ENCODE peak calls at places on chromosomes 13 and 19, in eight cellular contexts. C, W, A, G, P, T, I and X are unnamed samples.

GRCh38 chr19:39590265-39590664 is 12.1 kb upstream of the LGALS13 start:
- DNase-seq in C (no peak), W (peak; percentile 81), A (peak; percentile 5), G (no peak), P (no peak), T (peak; percentile 61), I (no peak), X (no peak)

GRCh38 chr13:112732679-112733078 is 42.8 kb downstream of the ATP11A start:
- DNase-seq in C (no peak), W (no peak), A (no peak), G (no peak), P (no peak), T (no peak), I (no peak), X (no peak)

GRCh38 chr13:35252536-35253205 is 223.8 kb downstream of the MAB21L1 start:
- DNase-seq in C (no peak), W (no peak), A (no peak), G (no peak), P (no peak), T (no peak), I (no peak), X (no peak)

GRCh38 chr19:45091031-45091918 is 1.7 kb upstream of the PPP1R37 start:
- DNase-seq in C (peak; percentile 98), W (peak; percentile 100), A (peak; percentile 99), G (peak; percentile 99), P (peak; percentile 83), T (peak; percentile 100), I (peak; percentile 96), X (peak; percentile 94)

GRCh38 chr13:77810430-77810829 is 108.2 kb downstream of the EDNRB start:
- DNase-seq in C (no peak), W (no peak), A (peak; percentile 34), G (no peak), P (no peak), T (peak; percentile 50), I (no peak), X (no peak)

GRCh38 chr13:113192279-113192678 is 16.2 kb downstream of the PCID2 start:
- DNase-seq in C (no peak), W (no peak), A (peak; percentile 29), G (no peak), P (no peak), T (no peak), I (no peak), X (no peak)

GRCh38 chr13:26713341-26713740 is 47.2 kb downstream of the GPR12 start:
- DNase-seq in C (no peak), W (no peak), A (no peak), G (no peak), P (no peak), T (no peak), I (no peak), X (no peak)

GRCh38 chr13:43232144-43232840 is 208.9 kb downstream of the DNAJC15 start:
- DNase-seq in C (no peak), W (no peak), A (no peak), G (no peak), P (no peak), T (no peak), I (no peak), X (no peak)

GRCh38 chr19:36547001-36547732 is 19.1 kb upstream of the ZNF260 start:
- DNase-seq in C (no peak), W (no peak), A (peak; percentile 3), G (no peak), P (no peak), T (peak; percentile 34), I (no peak), X (no peak)

GRCh38 chr13:113491418-113491883 is 940 bp upstream of the DCUN1D2 start:
- DNase-seq in C (peak; percentile 45), W (peak; percentile 77), A (peak; percentile 14), G (peak; percentile 67), P (no peak), T (peak; percentile 76), I (peak; percentile 2), X (no peak)

GRCh38 chr13:97319088-97319487 is 97.0 kb downstream of the MBNL2 start:
- DNase-seq in C (peak; percentile 25), W (no peak), A (peak; percentile 54), G (peak; percentile 56), P (no peak), T (no peak), I (no peak), X (no peak)

DNA sequence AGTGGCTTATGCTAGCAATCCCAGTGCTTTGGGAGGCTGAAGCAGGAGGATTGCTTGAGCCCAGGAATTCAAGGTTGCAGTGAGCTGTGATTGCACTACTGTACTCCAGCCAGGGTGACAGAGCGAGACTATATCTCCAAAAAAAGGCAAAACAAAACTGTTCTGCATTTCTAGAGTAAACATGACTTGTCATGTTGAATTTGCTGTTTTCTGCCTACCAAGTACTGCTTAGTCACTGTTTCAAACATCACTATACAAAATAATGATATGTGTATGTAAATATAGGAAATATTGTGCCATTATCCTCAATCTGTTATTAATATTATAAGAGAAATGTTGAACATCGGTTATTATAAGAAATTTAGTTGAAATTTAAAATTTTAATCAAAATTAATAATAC is 9.2 kb downstream of the RFC3 start:
- DNase-seq in C (no peak), W (no peak), A (no peak), G (no peak), P (no peak), T (no peak), I (no peak), X (no peak)
- H3K36me3 ChIP-seq in C (peaks cover 45% of the 10 kb centered on the region), W (peaks cover 74% of the 10 kb centered on the region), A (peaks cover 6% of the 10 kb centered on the region), G (peaks cover 50% of the 10 kb centered on the region), P (peaks cover 13% of the 10 kb centered on the region), T (peaks cover 64% of the 10 kb centered on the region), I (peaks cover 13% of the 10 kb centered on the region), X (peaks cover 2% of the 10 kb centered on the region)

GRCh38 chr13:25468330-25469178 is 96.8 kb downstream of the ATP8A2 start:
- DNase-seq in C (no peak), W (peak; percentile 91), A (no peak), G (no peak), P (no peak), T (peak; percentile 73), I (no peak), X (no peak)
- H3K27me3 ChIP-seq in C (peaks cover 89% of the 10 kb centered on the region), W (peaks cover 32% of the 10 kb centered on the region), A (peaks cover 8% of the 10 kb centered on the region), G (peaks cover 7% of the 10 kb centered on the region), P (no peaks in the 10 kb centered on the region), T (peaks cover 22% of the 10 kb centered on the region), I (peaks cover 16% of the 10 kb centered on the region), X (peaks cover 6% of the 10 kb centered on the region)

GRCh38 chr13:104580931-104581330 is 1514.7 kb upstream of the SLC10A2 start:
- DNase-seq in C (no peak), W (no peak), A (no peak), G (no peak), P (no peak), T (no peak), I (no peak), X (no peak)

GRCh38 chr13:104584481-104584880 is 1518.3 kb upstream of the SLC10A2 start:
- DNase-seq in C (no peak), W (no peak), A (peak; percentile 58), G (no peak), P (no peak), T (no peak), I (no peak), X (no peak)

GRCh38 chr13:104592127-104592526 is 1525.9 kb upstream of the SLC10A2 start:
- DNase-seq in C (no peak), W (no peak), A (peak; percentile 76), G (no peak), P (no peak), T (no peak), I (no peak), X (peak; percentile 37)

GRCh38 chr13:104586010-104586746 is 1520.0 kb upstream of the SLC10A2 start:
- DNase-seq in C (no peak), W (no peak), A (peak; percentile 87), G (no peak), P (no peak), T (peak; percentile 6), I (no peak), X (no peak)
- H3K4me3 ChIP-seq in C (no peak overlapping the region), W (no peak overlapping the region), A (no peak overlapping the region), G (peak overlapping the region; percentile 54), P (no peak overlapping the region), T (no peak overlapping the region), I (no peak overlapping the region), X (no peak overlapping the region)

GRCh38 chr19:41203371-41203770 is 10.4 kb downstream of the CYP2S1 start:
- DNase-seq in C (no peak), W (no peak), A (no peak), G (no peak), P (no peak), T (no peak), I (no peak), X (no peak)

GRCh38 chr19:41193420-41194156 is 569 bp downstream of the CYP2S1 start:
- DNase-seq in C (no peak), W (peak; percentile 70), A (no peak), G (no peak), P (no peak), T (peak; percentile 47), I (no peak), X (no peak)

GRCh38 chr19:41195675-41196497 is 2.9 kb downstream of the CYP2S1 start:
- DNase-seq in C (no peak), W (no peak), A (peak; percentile 86), G (no peak), P (no peak), T (no peak), I (no peak), X (no peak)

GRCh38 chr19:41194157-41194552 is 1.1 kb downstream of the CYP2S1 start:
- DNase-seq in C (no peak), W (no peak), A (no peak), G (no peak), P (no peak), T (peak; percentile 56), I (no peak), X (no peak)

DNA sequence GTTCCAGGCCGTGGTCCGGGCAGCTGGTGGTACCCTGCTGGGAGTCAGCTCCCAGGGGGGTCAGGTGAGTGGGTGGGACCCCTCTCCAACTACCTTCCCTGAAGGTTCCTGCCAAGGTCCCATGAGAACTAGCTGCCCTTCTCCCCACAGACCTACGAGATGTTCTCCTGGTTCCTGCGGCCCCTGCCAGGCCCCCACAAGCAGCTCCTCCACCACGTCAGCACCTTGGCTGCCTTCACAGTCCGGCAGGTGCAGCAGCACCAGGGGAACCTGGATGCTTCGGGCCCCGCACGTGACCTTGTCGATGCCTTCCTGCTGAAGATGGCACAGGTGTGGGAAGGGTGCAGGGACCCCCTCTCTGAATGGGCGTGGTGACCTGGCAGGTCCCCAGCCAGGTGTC is 5.5 kb downstream of the CYP2S1 start:
- DNase-seq in C (no peak), W (no peak), A (no peak), G (no peak), P (no peak), T (no peak), I (no peak), X (no peak)
- H3K36me3 ChIP-seq in C (no peaks in the 10 kb centered on the region), W (no peaks in the 10 kb centered on the region), A (no peaks in the 10 kb centered on the region), G (no peaks in the 10 kb centered on the region), P (no peaks in the 10 kb centered on the region), T (peaks cover 48% of the 10 kb centered on the region), I (no peaks in the 10 kb centered on the region), X (no peaks in the 10 kb centered on the region)